ENCODE peak calls at places on chromosomes 1 and 21, in seven cellular contexts. D, F, P, N, W, O and K are unnamed samples.

GRCh38 chr1:156421062-156421938 is 52.3 kb downstream of the RHBG start:
- DNase-seq in O (peak; percentile 81), F (peak; percentile 76), D (peak; percentile 79), P (peak; percentile 31), N (peak; percentile 74), W (peak; percentile 79), K (peak; percentile 91)

GRCh38 chr1:171346866-171347265 is 32.9 kb downstream of the FMO4 start:
- DNase-seq in O (no peak), N (no peak), P (no peak), D (no peak), F (no peak), W (peak; percentile 29), K (no peak)

GRCh38 chr1:239955431-239955830 is 136.3 kb upstream of the FMN2 start:
- DNase-seq in O (no peak), N (no peak), W (no peak), D (no peak), F (no peak), P (no peak), K (no peak)

GRCh38 chr1:222867316-222867715 is 52.5 kb downstream of the DISP1 start:
- DNase-seq in F (no peak), P (no peak), W (no peak), D (no peak), N (no peak), O (no peak), K (peak; percentile 48)

GRCh38 chr1:46533179-46533864 is 18.1 kb downstream of the KNCN start:
- DNase-seq in W (peak; percentile 62), N (peak; percentile 68), P (no peak), F (peak; percentile 60), D (no peak), O (no peak), K (peak; percentile 21)

GRCh38 chr1:20093940-20094391 is 24.0 kb downstream of the PLA2G5 start:
- DNase-seq in F (no peak), P (no peak), W (peak; percentile 72), O (no peak), N (peak; percentile 24), D (no peak), K (no peak)

GRCh38 chr21:46552865-46553379 is 52.0 kb downstream of the S100B start:
- DNase-seq in O (no peak), F (no peak), W (no peak), N (no peak), D (no peak), P (no peak), K (no peak)

GRCh38 chr1:35298464-35298863 is 30.0 kb downstream of the ZMYM4 start:
- DNase-seq in N (peak; percentile 73), P (no peak), O (no peak), D (peak; percentile 63), W (peak; percentile 62), F (no peak), K (no peak)

GRCh38 chr1:38045431-38046332 is 911 bp downstream of the POU3F1 start:
- DNase-seq in N (peak; percentile 13), W (peak; percentile 20), F (peak; percentile 57), D (no peak), P (no peak), O (no peak), K (no peak)

GRCh38 chr1:206631085-206631509 is 4.2 kb upstream of the DYRK3 start:
- DNase-seq in F (no peak), P (no peak), W (peak; percentile 96), O (peak; percentile 23), D (peak; percentile 92), N (peak; percentile 85), K (peak; percentile 79)

GRCh38 chr21:23968722-23969647 is 1638.3 kb downstream of the MRPL39 start:
- DNase-seq in N (peak; percentile 49), D (peak; percentile 8), O (peak; percentile 14), W (no peak), P (no peak), F (no peak), K (peak; percentile 37)

GRCh38 chr1:181040284-181040865 is 6.6 kb downstream of the MR1 start:
- DNase-seq in O (no peak), D (no peak), P (no peak), W (no peak), N (no peak), F (no peak), K (no peak)

GRCh38 chr21:44868707-44869106 is 4.8 kb downstream of the PTTG1IP start:
- DNase-seq in D (no peak), N (no peak), W (no peak), P (no peak), F (no peak), O (no peak), K (no peak)

GRCh38 chr1:70583522-70583921 is 172.5 kb downstream of the CTH start:
- DNase-seq in N (no peak), W (no peak), O (no peak), P (no peak), D (no peak), F (no peak), K (no peak)

GRCh38 chr1:77841574-77841973 is 46.9 kb upstream of the NEXN start:
- DNase-seq in F (no peak), N (no peak), D (no peak), O (no peak), P (no peak), W (no peak), K (no peak)

GRCh38 chr1:23163395-23163794 is 5.3 kb downstream of the LUZP1 start:
- DNase-seq in O (no peak), P (no peak), F (no peak), N (peak; percentile 38), W (peak; percentile 21), D (no peak), K (no peak)

GRCh38 chr1:1291611-1292441 is 11.6 kb downstream of the SCNN1D start:
- DNase-seq in W (peak; percentile 72), N (peak; percentile 49), P (no peak), O (peak; percentile 76), D (peak; percentile 85), F (peak; percentile 78), K (peak; percentile 81)

GRCh38 chr21:17709266-17709611 is 96.5 kb upstream of the BTG3 start:
- DNase-seq in F (no peak), O (no peak), D (no peak), P (no peak), W (no peak), N (no peak), K (no peak)

GRCh38 chr1:209218986-209219385 is 364.5 kb upstream of the CAMK1G start:
- DNase-seq in O (peak; percentile 50), W (no peak), D (no peak), F (no peak), N (no peak), P (no peak), K (no peak)

GRCh38 chr1:112040891-112041740 is 51.6 kb upstream of the KCND3 start:
- DNase-seq in F (no peak), W (no peak), O (no peak), D (no peak), N (no peak), P (no peak), K (no peak)

GRCh38 chr1:11068556-11069232 is 8.9 kb upstream of the SRM start:
- DNase-seq in D (no peak), N (no peak), F (peak; percentile 18), O (no peak), P (no peak), W (no peak), K (no peak)

GRCh38 chr1:9196129-9197040 is 38.2 kb upstream of the H6PD start:
- DNase-seq in F (peak; percentile 74), D (peak; percentile 70), N (peak; percentile 87), W (peak; percentile 94), P (peak; percentile 39), O (peak; percentile 78), K (peak; percentile 84)

GRCh38 chr1:107574044-107574443 is 390.9 kb downstream of the VAV3 start:
- DNase-seq in F (no peak), W (no peak), N (no peak), O (no peak), P (no peak), D (no peak), K (no peak)

DNA sequence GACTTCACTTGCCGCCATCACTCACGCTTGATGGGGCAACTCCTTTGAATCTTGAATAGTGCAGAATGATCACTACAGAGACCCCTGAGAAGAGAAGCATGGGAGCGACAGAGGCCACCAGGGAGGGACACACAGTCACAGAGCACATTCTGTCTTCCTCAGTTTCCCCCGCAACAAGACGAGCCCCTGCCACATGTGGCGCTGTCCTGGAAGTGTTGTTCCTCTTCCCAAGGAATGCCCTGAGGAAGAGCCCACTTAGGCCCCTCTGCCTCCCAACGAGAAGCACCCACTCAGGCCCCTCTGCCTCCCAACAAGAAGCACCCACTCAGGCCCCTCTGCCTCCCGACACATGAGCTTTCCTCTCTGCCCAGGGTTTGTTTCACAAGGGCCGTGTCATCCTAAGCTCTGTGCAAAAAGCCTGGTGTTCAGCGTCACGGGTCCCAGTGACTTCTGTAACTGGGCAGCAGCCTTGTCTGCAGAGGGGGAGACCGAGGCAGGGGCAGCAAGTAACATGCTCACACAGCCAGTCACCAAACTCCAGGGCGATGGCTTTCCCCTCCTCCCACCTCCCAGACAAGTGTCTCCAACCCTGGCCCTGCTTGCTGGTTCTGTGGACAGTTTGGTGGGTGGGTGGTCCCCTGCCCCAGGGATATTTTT is 19.8 kb downstream of the SLC37A1 start:
- DNase-seq in P (no peak), F (no peak), O (no peak), W (no peak), D (peak; percentile 32), N (no peak), K (no peak)
- H3K4me3 ChIP-seq in P (peak overlapping the region; percentile 27), F (no peak overlapping the region), O (no peak overlapping the region), W (no peak overlapping the region), D (peak overlapping the region; percentile 80), N (no peak overlapping the region), K (no peak overlapping the region)

GRCh38 chr1:27489973-27490741 is at the start of gene WASF2:
- DNase-seq in W (peak; percentile 98), P (peak; percentile 87), O (peak; percentile 97), D (peak; percentile 100), F (peak; percentile 97), N (peak; percentile 99), K (peak; percentile 98)
- H3K4me1 ChIP-seq in W (peaks cover 14% of the 10 kb centered on the region), P (peaks cover 35% of the 10 kb centered on the region), O (no peaks in the 10 kb centered on the region), D (peaks cover 45% of the 10 kb centered on the region), F (peaks cover 60% of the 10 kb centered on the region), N (peaks cover 34% of the 10 kb centered on the region), K (peaks cover 17% of the 10 kb centered on the region)

GRCh38 chr1:39462074-39462473 is 29.4 kb upstream of the BMP8A start:
- DNase-seq in P (no peak), W (no peak), N (peak; percentile 20), F (no peak), O (no peak), D (no peak), K (no peak)
- H3K36me3 ChIP-seq in P (peaks cover 78% of the 10 kb centered on the region), W (peaks cover 99% of the 10 kb centered on the region), N (peaks cover 96% of the 10 kb centered on the region), F (peaks cover 100% of the 10 kb centered on the region), O (peaks cover 67% of the 10 kb centered on the region), D (peaks cover 96% of the 10 kb centered on the region), K (peaks cover 38% of the 10 kb centered on the region)

GRCh38 chr1:61086245-61086644 is 3.9 kb downstream of the NFIA start:
- DNase-seq in F (no peak), D (no peak), O (no peak), P (no peak), N (no peak), W (peak; percentile 8), K (no peak)

GRCh38 chr1:61087574-61087973 is 5.2 kb downstream of the NFIA start:
- DNase-seq in W (peak; percentile 33), O (no peak), N (no peak), D (no peak), P (no peak), F (no peak), K (no peak)

GRCh38 chr1:61083799-61084385 is 1.5 kb downstream of the NFIA start:
- DNase-seq in D (no peak), F (no peak), O (no peak), P (no peak), W (no peak), N (no peak), K (no peak)

GRCh38 chr1:61084560-61084991 is 2.2 kb downstream of the NFIA start:
- DNase-seq in D (no peak), P (no peak), W (no peak), N (no peak), O (no peak), F (no peak), K (no peak)

GRCh38 chr1:61085191-61086086 is 3.1 kb downstream of the NFIA start:
- DNase-seq in O (no peak), N (no peak), P (no peak), F (no peak), W (no peak), D (no peak), K (no peak)
- H3K4me3 ChIP-seq in O (no peak overlapping the region), N (peak overlapping the region; percentile 93), P (peak overlapping the region; percentile 96), F (peak overlapping the region; percentile 83), W (no peak overlapping the region), D (no peak overlapping the region), K (no peak overlapping the region)